ENCODE peak calls at places on chromosomes 13 and 19, in eight cellular contexts. K is heart right ventricle; I is HTR-8/SVneo; Z is CD8-positive, alpha-beta T cell; O is aorta; N is hepatic stellate cell; M is stimulated activated CD4-positive, alpha-beta T cell treated with anti-CD3 and anti-CD28 coated beads, Interleukin-4, amount 100 ng/mL, for 24 hours; G is activated CD8-positive, alpha-beta memory T cell treated with anti-CD3 and anti-CD28 coated beads for 1 hour. X is an unnamed sample.

GRCh38 chr13:49248433-49249002 is 793 bp downstream of the CDADC1 start:
- DNase-seq in K (peak; percentile 12), I (no peak), Z (peak; percentile 3), O (peak; percentile 47), N (peak; percentile 11), M (no peak), G (no peak), X (no peak)

GRCh38 chr19:422213-422916 is 13.4 kb upstream of the C2CD4C start:
- DNase-seq in K (no peak), I (no peak), Z (no peak), O (no peak), N (no peak), M (no peak), G (no peak), X (no peak)

GRCh38 chr13:111913790-111914189 is 153.2 kb upstream of the SOX1 start:
- DNase-seq in K (no peak), I (no peak), Z (no peak), O (no peak), N (no peak), M (no peak), G (no peak), X (no peak)

GRCh38 chr19:34962945-34963530 is 991 bp downstream of the ZNF792 start:
- DNase-seq in K (no peak), I (no peak), Z (no peak), O (no peak), N (no peak), M (no peak), G (no peak), X (no peak)

GRCh38 chr13:43196750-43197149 is 173.4 kb downstream of the DNAJC15 start:
- DNase-seq in K (no peak), I (no peak), Z (no peak), O (no peak), N (no peak), M (no peak), G (no peak), X (no peak)

GRCh38 chr13:60155978-60156377 is 7.8 kb downstream of the DIAPH3 start:
- DNase-seq in K (no peak), I (no peak), Z (no peak), O (no peak), N (no peak), M (no peak), G (no peak), X (no peak)

GRCh38 chr13:21637296-21637695 is 33.3 kb upstream of the MICU2 start:
- DNase-seq in K (no peak), I (peak; percentile 21), Z (peak; percentile 8), O (peak; percentile 47), N (no peak), M (peak; percentile 21), G (peak; percentile 6), X (no peak)

GRCh38 chr19:5149930-5150329 is 181.0 kb downstream of the KDM4B start:
- DNase-seq in K (no peak), I (no peak), Z (no peak), O (no peak), N (no peak), M (no peak), G (no peak), X (no peak)

GRCh38 chr13:33185853-33186252 is 99.7 kb downstream of the STARD13 start:
- DNase-seq in K (no peak), I (no peak), Z (no peak), O (no peak), N (no peak), M (no peak), G (no peak), X (no peak)